ENCODE peak calls at places on chromosomes 13 and 19, in six cellular contexts. One of them, this sample, is unnamed.

GRCh38 chr13:23723463-23723862 is 153.3 kb downstream of the TNFRSF19 start:
- DNase-seq in suprapubic skin: no peak
- DNase-seq in body of pancreas: peak
- DNase-seq in A549: no peak
- DNase-seq in stomach: no peak
- DNase-seq in tibial nerve: no peak
- DNase-seq in this sample: no peak

GRCh38 chr13:67267136-67267535 is 37.0 kb upstream of the PCDH9 start:
- DNase-seq in A549: no peak
- DNase-seq in stomach: no peak
- DNase-seq in tibial nerve: no peak
- DNase-seq in body of pancreas: no peak
- DNase-seq in suprapubic skin: no peak
- DNase-seq in this sample: no peak

GRCh38 chr13:95492044-95492801 is 60.3 kb upstream of the CLDN10 start:
- DNase-seq in suprapubic skin: no peak
- DNase-seq in A549: peak
- DNase-seq in stomach: peak
- DNase-seq in tibial nerve: no peak
- DNase-seq in body of pancreas: no peak
- DNase-seq in this sample: no peak

GRCh38 chr19:5613466-5613865 is 9.1 kb downstream of the SAFB2 start:
- DNase-seq in stomach: no peak
- DNase-seq in A549: no peak
- DNase-seq in suprapubic skin: no peak
- DNase-seq in body of pancreas: no peak
- DNase-seq in tibial nerve: no peak
- DNase-seq in this sample: no peak

GRCh38 chr19:13668964-13669363 is 95.4 kb upstream of the MRI1 start:
- DNase-seq in body of pancreas: no peak
- DNase-seq in A549: peak
- DNase-seq in suprapubic skin: no peak
- DNase-seq in stomach: no peak
- DNase-seq in tibial nerve: no peak
- DNase-seq in this sample: no peak

GRCh38 chr13:109275848-109276247 is 510.5 kb downstream of the IRS2 start:
- DNase-seq in suprapubic skin: no peak
- DNase-seq in stomach: no peak
- DNase-seq in tibial nerve: no peak
- DNase-seq in A549: peak
- DNase-seq in body of pancreas: peak
- DNase-seq in this sample: no peak

GRCh38 chr19:19176950-19177349 is 6.9 kb upstream of the MEF2B start:
- DNase-seq in body of pancreas: no peak
- DNase-seq in suprapubic skin: no peak
- DNase-seq in stomach: no peak
- DNase-seq in tibial nerve: no peak
- DNase-seq in A549: peak
- DNase-seq in this sample: no peak

GRCh38 chr13:52411629-52412028 is 5.7 kb upstream of the THSD1 start:
- DNase-seq in A549: peak
- DNase-seq in stomach: no peak
- DNase-seq in suprapubic skin: no peak
- DNase-seq in body of pancreas: no peak
- DNase-seq in tibial nerve: no peak
- DNase-seq in this sample: no peak

GRCh38 chr13:35514166-35514565 is 37.7 kb upstream of the MAB21L1 start:
- DNase-seq in tibial nerve: no peak
- DNase-seq in A549: no peak
- DNase-seq in body of pancreas: no peak
- DNase-seq in suprapubic skin: no peak
- DNase-seq in stomach: no peak
- DNase-seq in this sample: no peak

GRCh38 chr19:1606138-1606651 is 933 bp upstream of the UQCR11 start:
- DNase-seq in stomach: peak
- DNase-seq in tibial nerve: no peak
- DNase-seq in suprapubic skin: no peak
- DNase-seq in body of pancreas: peak
- DNase-seq in A549: no peak
- DNase-seq in this sample: no peak

GRCh38 chr19:1602091-1602707 is 3.1 kb downstream of the UQCR11 start:
- DNase-seq in body of pancreas: no peak
- DNase-seq in tibial nerve: no peak
- DNase-seq in stomach: no peak
- DNase-seq in suprapubic skin: no peak
- DNase-seq in A549: no peak
- DNase-seq in this sample: no peak

GRCh38 chr19:1608414-1609391 is 3.4 kb upstream of the UQCR11 start:
- DNase-seq in stomach: no peak
- DNase-seq in body of pancreas: no peak
- DNase-seq in A549: no peak
- DNase-seq in suprapubic skin: no peak
- DNase-seq in tibial nerve: no peak
- DNase-seq in this sample: no peak

GRCh38 chr19:1601613-1602064 is 3.6 kb downstream of the UQCR11 start:
- DNase-seq in tibial nerve: no peak
- DNase-seq in A549: no peak
- DNase-seq in body of pancreas: no peak
- DNase-seq in suprapubic skin: no peak
- DNase-seq in stomach: no peak
- DNase-seq in this sample: peak

DNA sequence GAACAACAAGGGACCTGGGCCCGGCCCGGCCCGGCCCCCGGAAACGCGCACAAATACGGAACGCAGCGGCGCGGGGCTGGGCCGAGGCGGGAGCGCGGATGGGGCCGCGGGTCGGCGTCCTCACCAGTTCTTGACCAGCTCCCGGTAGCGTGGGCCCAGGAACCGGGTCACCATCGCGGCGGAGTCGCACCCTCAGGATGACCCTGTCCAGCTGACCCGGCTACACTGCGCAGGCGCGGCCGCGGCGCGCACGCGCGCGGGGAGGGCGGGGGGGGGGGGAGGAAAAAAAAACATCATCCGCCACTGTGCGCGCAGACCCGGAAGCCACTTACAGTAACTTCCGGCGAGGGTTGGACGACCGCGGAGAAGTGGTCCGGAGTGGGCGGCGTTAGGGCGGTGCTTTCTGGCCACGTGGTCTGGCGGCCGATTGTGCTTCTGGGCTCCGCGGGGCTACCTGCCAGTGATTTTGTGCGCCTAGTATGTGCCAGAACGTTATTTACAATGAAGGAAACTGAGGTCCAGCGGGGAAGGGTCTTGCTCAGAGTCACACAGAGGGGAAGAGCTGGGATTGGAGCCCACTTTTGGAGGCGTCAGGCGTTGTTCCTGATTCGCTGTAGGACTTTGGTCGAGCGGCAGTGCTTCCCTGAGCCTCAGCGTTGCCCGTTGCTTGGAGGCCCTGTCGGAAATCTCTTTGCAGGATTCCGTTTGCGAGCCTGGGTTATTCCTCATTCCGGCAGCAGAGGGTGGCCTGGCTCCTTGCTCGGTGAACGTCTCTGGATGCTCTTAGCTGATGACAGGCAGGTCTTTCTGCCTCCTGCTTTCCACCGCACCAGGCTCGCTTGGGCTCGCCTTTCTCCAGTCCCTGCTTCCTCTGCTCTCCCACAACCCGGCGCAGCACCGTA is at the start of gene UQCR11:
- DNase-seq in suprapubic skin: peak
- DNase-seq in A549: peak
- DNase-seq in stomach: peak
- DNase-seq in tibial nerve: peak
- DNase-seq in body of pancreas: peak
- DNase-seq in this sample: peak
- TF ChIP-seq POLR2A in suprapubic skin: no peak
- TF ChIP-seq POLR2A in A549: peak
- TF ChIP-seq POLR2A in stomach: no peak
- TF ChIP-seq POLR2A in tibial nerve: no peak
- TF ChIP-seq POLR2A in body of pancreas: no peak
- TF ChIP-seq POLR2A in this sample: peak

DNA sequence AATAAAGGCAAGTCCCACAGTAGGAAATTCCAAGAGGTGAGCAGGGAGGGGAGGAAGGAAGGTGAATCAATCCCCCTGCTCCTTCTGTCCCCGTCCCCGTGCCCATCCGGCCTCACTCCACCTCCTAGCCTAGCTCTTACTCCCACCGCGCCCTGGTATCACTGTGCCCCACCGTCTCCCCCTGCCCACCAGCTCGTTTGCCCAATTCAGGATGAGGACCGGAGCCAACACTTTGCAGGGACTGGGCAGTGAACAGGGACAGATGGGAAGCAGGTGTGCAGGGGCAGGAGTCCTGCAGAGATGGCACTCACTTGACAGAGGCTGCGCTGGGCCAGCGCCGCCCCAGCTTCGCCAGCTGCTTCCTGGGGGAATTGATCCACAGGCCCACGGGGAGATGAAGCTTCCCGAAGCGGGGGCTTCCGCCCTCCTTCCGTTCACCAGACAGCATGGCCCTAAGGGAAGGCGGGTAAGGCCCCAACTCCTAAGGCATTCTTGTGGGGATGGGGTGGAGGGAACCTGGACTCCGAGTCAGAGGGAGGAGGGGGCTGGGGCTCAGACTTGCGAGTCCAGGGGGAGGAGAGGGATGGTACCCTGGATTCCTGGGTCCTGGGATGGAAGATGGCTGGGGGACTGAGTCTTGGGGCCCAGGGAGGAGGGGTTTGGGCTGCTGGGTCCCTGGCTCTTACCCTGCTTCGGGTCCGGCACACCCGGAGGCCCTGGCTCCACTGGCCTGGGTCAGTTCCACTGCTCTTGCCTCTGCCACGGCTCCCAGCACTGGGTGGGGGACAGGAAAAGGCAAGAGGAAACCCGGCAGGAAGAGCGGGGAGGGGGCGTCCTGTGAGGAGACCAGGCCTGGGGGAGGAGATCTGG is at the start of gene RASIP1:
- DNase-seq in stomach: no peak
- DNase-seq in A549: no peak
- DNase-seq in suprapubic skin: no peak
- DNase-seq in tibial nerve: no peak
- DNase-seq in body of pancreas: peak
- DNase-seq in this sample: no peak
- TF ChIP-seq POLR2A in stomach: no peak
- TF ChIP-seq POLR2A in A549: no peak
- TF ChIP-seq POLR2A in suprapubic skin: no peak
- TF ChIP-seq POLR2A in tibial nerve: no peak
- TF ChIP-seq POLR2A in body of pancreas: peak
- TF ChIP-seq POLR2A in this sample: no peak

GRCh38 chr13:100608906-100609305 is 20.3 kb upstream of the GGACT start:
- DNase-seq in suprapubic skin: no peak
- DNase-seq in tibial nerve: no peak
- DNase-seq in body of pancreas: no peak
- DNase-seq in A549: no peak
- DNase-seq in stomach: no peak
- DNase-seq in this sample: no peak
- TF ChIP-seq POLR2A in suprapubic skin: no peak
- TF ChIP-seq POLR2A in tibial nerve: no peak
- TF ChIP-seq POLR2A in body of pancreas: no peak
- TF ChIP-seq POLR2A in A549: no peak
- TF ChIP-seq POLR2A in stomach: no peak
- TF ChIP-seq POLR2A in this sample: no peak

GRCh38 chr19:35716735-35716984 is 1.1 kb upstream of the KMT2B start:
- DNase-seq in suprapubic skin: no peak
- DNase-seq in A549: no peak
- DNase-seq in body of pancreas: no peak
- DNase-seq in tibial nerve: no peak
- DNase-seq in stomach: no peak
- DNase-seq in this sample: no peak

GRCh38 chr19:35715981-35716734 is 1.6 kb upstream of the KMT2B start:
- DNase-seq in A549: peak
- DNase-seq in tibial nerve: no peak
- DNase-seq in suprapubic skin: peak
- DNase-seq in body of pancreas: peak
- DNase-seq in stomach: peak
- DNase-seq in this sample: no peak

GRCh38 chr19:35716985-35717664 is 678 bp upstream of the KMT2B start:
- DNase-seq in tibial nerve: peak
- DNase-seq in stomach: peak
- DNase-seq in A549: peak
- DNase-seq in suprapubic skin: peak
- DNase-seq in body of pancreas: peak
- DNase-seq in this sample: peak

GRCh38 chr19:35718345-35719041 is 690 bp downstream of the KMT2B start:
- DNase-seq in A549: peak
- DNase-seq in body of pancreas: peak
- DNase-seq in stomach: peak
- DNase-seq in tibial nerve: no peak
- DNase-seq in suprapubic skin: peak
- DNase-seq in this sample: peak

GRCh38 chr19:35717665-35718344 is at the start of gene KMT2B:
- DNase-seq in body of pancreas: no peak
- DNase-seq in tibial nerve: no peak
- DNase-seq in stomach: peak
- DNase-seq in A549: peak
- DNase-seq in suprapubic skin: no peak
- DNase-seq in this sample: peak
- TF ChIP-seq POLR2A in body of pancreas: no peak
- TF ChIP-seq POLR2A in tibial nerve: no peak
- TF ChIP-seq POLR2A in stomach: no peak
- TF ChIP-seq POLR2A in A549: no peak
- TF ChIP-seq POLR2A in suprapubic skin: no peak
- TF ChIP-seq POLR2A in this sample: no peak